ENCODE peak calls at places on chromosomes 11 and 22, in eight cellular contexts. S is left cardiac atrium; I is stimulated activated naive B cell treated with anti-CD40 and anti-IgM and Interleukin-4, amounts not matched to agents 10 μg/mL and 1 μg/mL and 100 μg/mL, for 72 hours; N is stimulated activated CD4-positive, alpha-beta T cell treated with anti-CD3 and anti-CD28 coated beads, Interleukin-1b, Interleukin-23, amount 100 ng/mL, for 48 hours; E is skeletal muscle cell; J is HTR-8/SVneo; T is ovary; H is fibroblast of lung. Z is an unnamed sample.

GRCh38 chr22:28016781-28017557 is 97.9 kb upstream of the PITPNB start:
- DNase-seq in H (no peak), N (no peak), E (no peak), J (no peak), S (peak), T (peak), I (no peak), Z (no peak)

GRCh38 chr11:119470316-119471266 is 47.6 kb upstream of the THY1 start:
- DNase-seq in E (peak), S (no peak), T (no peak), I (no peak), J (no peak), N (no peak), H (peak), Z (peak)

GRCh38 chr11:46446343-46446751 is 54.8 kb upstream of the CHRM4 start:
- DNase-seq in N (no peak), I (no peak), H (no peak), S (no peak), E (peak), T (no peak), J (no peak), Z (peak)

GRCh38 chr11:71201231-71201630 is 51.1 kb downstream of the SHANK2 start:
- DNase-seq in I (no peak), E (no peak), H (no peak), T (no peak), N (no peak), S (no peak), J (no peak), Z (no peak)

GRCh38 chr11:35003658-35004057 is 87.2 kb downstream of the PDHX start:
- DNase-seq in S (no peak), I (no peak), T (no peak), E (no peak), J (no peak), N (no peak), H (no peak), Z (no peak)

GRCh38 chr11:17443926-17444690 is 32.5 kb downstream of the ABCC8 start:
- DNase-seq in S (no peak), N (no peak), H (no peak), J (no peak), T (no peak), I (no peak), E (no peak), Z (no peak)

GRCh38 chr22:43731986-43732385 is 80.1 kb downstream of the EFCAB6 start:
- DNase-seq in S (no peak), T (no peak), E (no peak), J (no peak), N (no peak), I (no peak), H (no peak), Z (no peak)

GRCh38 chr11:46272816-46273427 is 4.5 kb upstream of the CREB3L1 start:
- DNase-seq in J (no peak), E (no peak), I (no peak), S (peak), H (peak), T (peak), N (no peak), Z (peak)

GRCh38 chr11:94938399-94939055 is 34.8 kb downstream of the CWC15 start:
- DNase-seq in J (no peak), I (no peak), S (peak), E (peak), N (no peak), T (no peak), H (peak), Z (no peak)

GRCh38 chr11:2887526-2888195 is 2.1 kb upstream of the CDKN1C start:
- DNase-seq in H (no peak), N (no peak), S (no peak), J (no peak), E (no peak), T (peak), I (no peak), Z (no peak)

GRCh38 chr11:567629-568258 is 7.0 kb downstream of the RASSF7 start:
- DNase-seq in E (no peak), S (no peak), N (no peak), I (no peak), T (no peak), J (no peak), H (no peak), Z (no peak)

GRCh38 chr11:118224512-118225180 is at the start of gene JAML:
- DNase-seq in S (no peak), N (peak), H (no peak), E (no peak), J (no peak), I (no peak), T (no peak), Z (no peak)

GRCh38 chr11:64765841-64766682 is 6.3 kb upstream of the PYGM start:
- DNase-seq in J (no peak), S (no peak), E (no peak), I (no peak), H (no peak), T (peak), N (no peak), Z (no peak)

GRCh38 chr22:32079110-32080089 is 36.3 kb downstream of the SLC5A1 start:
- DNase-seq in S (no peak), T (no peak), J (peak), N (no peak), I (no peak), H (peak), E (peak), Z (peak)

GRCh38 chr11:120835601-120836228 is 188.2 kb upstream of the TBCEL start:
- DNase-seq in E (no peak), T (no peak), H (no peak), S (no peak), I (peak), J (no peak), N (peak), Z (no peak)

GRCh38 chr11:23233075-23233474 is 372.8 kb upstream of the CCDC179 start:
- DNase-seq in T (no peak), S (no peak), J (no peak), N (no peak), E (peak), I (no peak), H (peak), Z (no peak)

GRCh38 chr11:117731689-117732290 is 65.2 kb downstream of the DSCAML1 start:
- DNase-seq in E (no peak), T (no peak), J (no peak), I (no peak), S (no peak), N (no peak), H (no peak), Z (no peak)

GRCh38 chr11:130103296-130103814 is 33.7 kb downstream of the APLP2 start:
- DNase-seq in J (peak), I (no peak), N (no peak), T (no peak), H (peak), E (peak), S (no peak), Z (peak)

GRCh38 chr11:14443642-14444041 is 56.0 kb downstream of the COPB1 start:
- DNase-seq in J (no peak), T (no peak), N (no peak), I (no peak), E (no peak), H (peak), S (no peak), Z (peak)

GRCh38 chr11:12827929-12828812 is 153.9 kb downstream of the TEAD1 start:
- DNase-seq in J (peak), E (no peak), I (no peak), N (no peak), H (peak), T (peak), S (peak), Z (peak)

GRCh38 chr11:111604392-111605009 is 2.3 kb downstream of the SIK2 start:
- DNase-seq in S (no peak), N (no peak), T (no peak), I (no peak), J (peak), H (peak), E (no peak), Z (peak)

GRCh38 chr22:39545310-39546063 is 12.9 kb upstream of the RPS19BP1 start:
- DNase-seq in T (no peak), E (no peak), S (no peak), H (peak), N (peak), I (no peak), J (no peak), Z (no peak)

GRCh38 chr11:105929381-105929955 is 92.6 kb downstream of the MSANTD4 start:
- DNase-seq in E (no peak), S (no peak), H (no peak), T (no peak), J (no peak), N (no peak), I (no peak), Z (no peak)

GRCh38 chr11:63916837-63917684 is at the start of gene RCOR2:
- DNase-seq in N (peak), S (peak), J (peak), T (peak), I (peak), H (peak), E (peak), Z (peak)

Z was measured in H4.